ENCODE peak calls at places on chromosomes 4 and X, in eight cellular contexts. E is OCI-LY7, Q is esophagus muscularis mucosa, N is GM12878, B is spleen, R is AG04450, V is ascending aorta, L is Peyer's patch. O is an unnamed sample.

GRCh38 chrX:154458116-154458953 is at the start of gene PLXNA3:
- DNase-seq in B (peak; percentile 87), L (peak; percentile 74), N (no peak), E (peak; percentile 48), R (no peak), Q (no peak), V (no peak), O (peak; percentile 68)

GRCh38 chr4:27692868-27693634 is 832.4 kb downstream of the STIM2 start:
- DNase-seq in N (no peak), Q (no peak), R (no peak), E (no peak), L (no peak), B (no peak), V (no peak), O (no peak)

GRCh38 chrX:8273451-8273894 is 102.4 kb upstream of the VCX2 start:
- DNase-seq in N (no peak), B (no peak), L (no peak), V (no peak), E (no peak), Q (no peak), R (no peak), O (no peak)

GRCh38 chrX:65601530-65602281 is 65.7 kb upstream of the MSN start:
- DNase-seq in N (no peak), R (peak; percentile 20), Q (no peak), V (peak; percentile 96), B (peak; percentile 87), E (peak; percentile 11), L (peak; percentile 90), O (peak; percentile 59)

GRCh38 chr4:38078590-38079381 is 118.6 kb downstream of the PTTG2 start:
- DNase-seq in B (no peak), V (no peak), L (peak; percentile 65), Q (no peak), R (peak; percentile 67), E (no peak), N (no peak), O (peak; percentile 42)

GRCh38 chr4:45648846-45649245 is 475.0 kb downstream of the GABRG1 start:
- DNase-seq in B (no peak), V (no peak), L (no peak), R (no peak), N (no peak), Q (no peak), E (no peak), O (no peak)

GRCh38 chr4:74098628-74098995 is 383 bp downstream of the CXCL2 start:
- DNase-seq in N (no peak), B (peak; percentile 73), E (no peak), R (no peak), Q (no peak), L (no peak), V (no peak), O (no peak)

GRCh38 chrX:101206471-101206870 is 13.1 kb upstream of the DRP2 start:
- DNase-seq in N (no peak), R (no peak), L (no peak), B (no peak), Q (no peak), E (peak; percentile 59), V (no peak), O (peak; percentile 43)

GRCh38 chr4:159417006-159417405 is 314.1 kb downstream of the RAPGEF2 start:
- DNase-seq in V (no peak), R (no peak), B (no peak), Q (no peak), L (no peak), E (no peak), N (no peak), O (no peak)

GRCh38 chrX:124791492-124792095 is 445.2 kb downstream of the SH2D1A start:
- DNase-seq in Q (no peak), N (no peak), V (no peak), R (no peak), L (no peak), B (no peak), E (no peak), O (no peak)

GRCh38 chr4:28462766-28463165 is 1602.1 kb downstream of the STIM2 start:
- DNase-seq in Q (no peak), B (no peak), N (no peak), V (no peak), E (no peak), L (no peak), R (no peak), O (no peak)

GRCh38 chrX:7638053-7638452 is 204.9 kb upstream of the VCX start:
- DNase-seq in E (no peak), N (no peak), L (no peak), V (no peak), Q (no peak), R (no peak), B (no peak), O (no peak)

GRCh38 chrX:131752493-131753198 is 208.8 kb downstream of the OR13H1 start:
- DNase-seq in E (no peak), V (peak; percentile 91), R (no peak), N (peak; percentile 87), L (peak; percentile 92), Q (no peak), B (peak; percentile 84), O (no peak)

GRCh38 chr4:760616-761015 is 55.0 kb downstream of the PCGF3 start:
- DNase-seq in Q (no peak), N (no peak), L (no peak), B (no peak), R (no peak), E (no peak), V (no peak), O (no peak)

GRCh38 chr4:763191-763810 is 57.7 kb downstream of the PCGF3 start:
- DNase-seq in E (no peak), V (no peak), B (no peak), R (no peak), L (no peak), N (no peak), Q (no peak), O (no peak)

GRCh38 chr4:761739-762138 is 56.1 kb downstream of the PCGF3 start:
- DNase-seq in N (no peak), Q (no peak), E (no peak), V (no peak), L (no peak), B (no peak), R (no peak), O (no peak)

GRCh38 chr4:762211-763190 is 56.9 kb downstream of the PCGF3 start:
- DNase-seq in E (peak; percentile 42), R (no peak), V (no peak), L (no peak), Q (no peak), B (no peak), N (no peak), O (no peak)

DNA sequence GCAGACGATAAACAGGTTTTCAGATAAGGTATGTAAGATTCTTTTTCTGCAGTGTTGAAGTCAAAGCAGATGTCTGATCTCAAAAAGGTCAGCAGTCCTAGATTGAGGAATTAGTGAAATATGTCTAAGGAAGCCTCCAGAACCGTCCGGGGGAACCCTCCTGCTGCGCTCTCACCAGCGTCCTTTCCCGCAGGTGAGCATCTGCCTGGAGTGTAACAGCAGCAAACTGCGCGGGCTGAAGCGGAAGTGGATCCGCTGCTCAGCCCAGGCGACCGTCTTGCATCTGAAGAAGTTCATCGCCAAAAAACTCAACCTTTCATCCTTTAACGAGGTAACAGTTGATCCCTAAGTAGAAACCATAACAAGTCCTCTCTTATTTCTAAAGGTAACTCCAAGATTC is 55.5 kb downstream of the PCGF3 start:
- DNase-seq in R (no peak), N (no peak), B (no peak), L (no peak), V (no peak), E (no peak), Q (no peak), O (no peak)
- TF ChIP-seq CTCF in R (no peak), N (no peak), B (no peak), L (no peak), V (no peak), E (no peak), Q (no peak), O (no peak)

GRCh38 chr4:99321241-99322191 is at the start of gene ADH1B:
- DNase-seq in R (no peak), N (no peak), V (peak; percentile 71), E (no peak), L (no peak), B (no peak), Q (no peak), O (no peak)
- H3K4me3 ChIP-seq in R (no peak within 1 kb of the TSS), N (no peak within 1 kb of the TSS), V (peak within 1 kb of the TSS; percentile 28), E (no peak within 1 kb of the TSS), L (peak within 1 kb of the TSS; percentile 36), B (peak within 1 kb of the TSS; percentile 0), Q (peak within 1 kb of the TSS; percentile 53), O (no peak within 1 kb of the TSS)

GRCh38 chrX:1453390-1453783 is 678 bp upstream of the ASMTL start:
- DNase-seq in V (no peak), R (peak; percentile 33), N (no peak), E (no peak), L (no peak), Q (no peak), B (peak; percentile 97), O (no peak)

GRCh38 chrX:1455948-1456280 is 3.2 kb upstream of the ASMTL start:
- DNase-seq in R (no peak), E (no peak), B (peak; percentile 10), L (peak; percentile 30), Q (no peak), V (peak; percentile 42), N (no peak), O (no peak)

GRCh38 chrX:1452497-1453389 is at the start of gene ASMTL:
- DNase-seq in L (peak; percentile 100), Q (peak; percentile 100), V (peak; percentile 100), E (peak; percentile 98), B (peak; percentile 100), R (peak; percentile 99), N (peak; percentile 91), O (peak; percentile 98)

GRCh38 chrX:1451676-1452496 is 823 bp downstream of the ASMTL start:
- DNase-seq in B (peak; percentile 87), N (no peak), E (no peak), Q (peak; percentile 79), V (peak; percentile 64), R (no peak), L (peak; percentile 56), O (no peak)

DNA sequence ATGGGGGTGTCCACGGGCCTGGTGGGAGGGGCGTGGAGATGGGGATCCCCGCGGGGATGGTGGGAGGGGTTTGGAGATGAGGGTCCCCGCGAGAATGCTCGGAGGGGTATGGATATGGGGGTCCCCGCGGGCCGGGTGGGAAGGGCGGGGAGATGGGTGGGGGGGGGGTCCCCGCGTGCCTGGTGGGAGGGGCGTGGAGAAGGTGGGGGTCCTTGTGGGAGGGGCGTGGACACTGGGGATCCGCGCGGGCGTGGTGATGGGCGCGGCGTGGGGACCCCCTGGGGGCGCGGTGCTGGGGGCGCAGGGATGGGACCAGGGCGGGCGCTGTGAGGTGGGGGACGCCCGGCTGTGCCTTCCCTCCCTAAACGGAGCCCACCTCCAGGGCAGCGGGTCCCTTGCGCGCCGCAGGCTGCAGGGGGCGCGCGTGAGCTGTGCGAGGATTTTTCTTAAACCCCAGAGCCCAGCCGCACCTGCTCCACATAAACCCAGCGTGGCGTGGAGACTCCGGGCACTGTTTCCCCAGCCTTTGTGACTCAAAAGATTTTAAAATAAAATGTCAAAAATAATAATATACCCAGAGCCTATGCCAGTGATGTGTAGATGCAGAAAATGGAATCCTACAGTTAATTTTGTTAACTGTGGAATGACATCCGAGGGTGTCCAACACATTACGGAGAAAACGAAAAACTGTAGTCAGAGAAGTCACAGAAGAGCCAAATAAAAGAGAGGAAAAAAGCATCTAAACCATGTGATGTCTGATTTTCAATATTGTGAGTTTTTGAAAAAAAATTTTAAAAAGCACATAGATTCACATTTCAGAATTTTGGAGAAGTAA is 1.5 kb upstream of the ASMTL start:
- DNase-seq in Q (peak; percentile 97), L (peak; percentile 96), B (peak; percentile 97), E (peak; percentile 91), N (no peak), V (peak; percentile 91), R (peak; percentile 23), O (peak; percentile 87)
- TF ChIP-seq CTCF in Q (peak; percentile 100), L (peak; percentile 92), B (peak; percentile 100), E (peak; percentile 93), N (peak; percentile 98), V (peak; percentile 98), R (peak; percentile 95), O (peak; percentile 78)

GRCh38 chr4:156884183-156884582 is 87.4 kb downstream of the PDGFC start:
- DNase-seq in R (no peak), Q (no peak), L (no peak), N (no peak), B (no peak), V (no peak), E (no peak), O (no peak)
- H3K4me3 ChIP-seq in R (no peak overlapping the region), Q (no peak overlapping the region), L (no peak overlapping the region), N (no peak overlapping the region), B (no peak overlapping the region), V (no peak overlapping the region), E (no peak overlapping the region), O (no peak overlapping the region)